ENCODE peak calls at places on chromosomes 1 and 21, in five cellular contexts. V is cardiac muscle cell, O is astrocyte, Q is mucosa of descending colon, F is lung. M is an unnamed sample. For H3K9me3, the result is how much of the 10 kb centered on the place peaks cover.

GRCh38 chr1:208053661-208054060 is 142.7 kb upstream of the CD34 start:
- DNase-seq in Q (no peak), F (no peak), O (no peak), V (no peak), M (no peak)

GRCh38 chr1:223143760-223144248 is 756 bp upstream of the TLR5 start:
- DNase-seq in V (no peak), F (peak), O (no peak), Q (peak), M (no peak)

GRCh38 chr1:1021860-1022259 is 1.9 kb downstream of the AGRN start:
- DNase-seq in F (no peak), O (peak), V (no peak), Q (no peak), M (no peak)

GRCh38 chr21:15053531-15053930 is 11.3 kb downstream of the NRIP1 start:
- DNase-seq in V (no peak), F (no peak), O (no peak), Q (no peak), M (no peak)

GRCh38 chr1:93114403-93114802 is 35.3 kb downstream of the MTF2 start:
- DNase-seq in F (no peak), O (peak), V (no peak), Q (no peak), M (no peak)

GRCh38 chr1:198889102-198889501 is 250.3 kb downstream of the PTPRC start:
- DNase-seq in F (no peak), V (no peak), Q (no peak), O (no peak), M (no peak)

GRCh38 chr1:47508900-47509488 is 71.2 kb downstream of the FOXD2 start:
- DNase-seq in O (no peak), F (no peak), Q (peak), V (no peak), M (no peak)

GRCh38 chr1:231986631-231987291 is 360.2 kb downstream of the DISC1 start:
- DNase-seq in V (peak), Q (no peak), O (no peak), F (no peak), M (no peak)

GRCh38 chr1:96234299-96234698 is 487.3 kb upstream of the PTBP2 start:
- DNase-seq in O (peak), V (peak), F (peak), Q (peak), M (no peak)

GRCh38 chr21:44982558-44983244 is 42.9 kb downstream of the SLX9 start:
- DNase-seq in O (peak), F (peak), Q (no peak), V (peak), M (no peak)

GRCh38 chr1:27343639-27344025 is 1.8 kb downstream of the SYTL1 start:
- DNase-seq in F (no peak), O (no peak), Q (no peak), V (no peak), M (no peak)

GRCh38 chr1:173758110-173758509 is 43.3 kb downstream of the KLHL20 start:
- DNase-seq in F (no peak), O (no peak), Q (no peak), V (no peak), M (no peak)
- H3K9me3 ChIP-seq in F (under half), O (under half), Q (under half), V (under half), M (under half)

DNA sequence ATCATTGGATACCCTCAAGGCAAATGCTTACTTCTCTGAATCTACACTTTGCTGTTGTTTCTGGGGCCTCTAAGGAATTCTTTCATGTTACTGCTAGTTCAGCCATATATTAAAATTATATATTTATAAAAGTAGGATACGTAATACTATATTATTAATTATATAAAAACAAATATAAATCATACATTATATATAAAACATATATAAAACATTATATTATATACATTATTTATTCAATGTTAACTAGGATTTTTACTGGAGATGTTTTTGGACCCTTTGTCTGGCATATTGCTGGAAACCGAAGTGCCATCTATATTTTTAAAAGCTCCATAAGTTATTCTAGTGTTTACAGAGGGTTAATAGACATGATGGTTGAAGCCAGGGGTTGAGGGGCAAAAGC is 12.2 kb downstream of the ALG6 start:
- DNase-seq in V (no peak), Q (no peak), F (no peak), O (no peak), M (no peak)
- H3K4me3 ChIP-seq in V (no peak), Q (no peak), F (no peak), O (no peak), M (no peak)

DNA sequence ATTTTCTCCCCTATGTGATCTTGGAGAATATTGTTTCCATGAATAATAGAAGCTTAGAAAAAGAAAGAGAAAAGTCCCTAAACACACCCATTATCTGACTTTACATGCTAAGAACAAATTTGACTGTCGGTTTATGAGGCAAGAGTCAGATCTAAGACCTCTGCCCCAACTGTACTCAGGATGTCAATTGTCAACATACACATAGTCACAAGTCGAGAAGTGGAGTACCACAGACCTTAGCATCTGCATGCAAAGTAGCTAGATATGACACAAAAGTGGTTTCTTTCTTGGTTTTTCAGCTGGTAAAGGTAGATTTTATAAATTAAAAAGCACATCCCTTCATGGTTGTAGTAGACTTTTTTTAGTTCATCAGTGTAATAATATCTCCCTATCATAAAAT is 97.2 kb upstream of the DPYD start:
- DNase-seq in V (no peak), F (no peak), Q (no peak), O (no peak), M (no peak)
- H3K9me3 ChIP-seq in V (under half), F (under half), Q (under half), O (under half), M (under half)

DNA sequence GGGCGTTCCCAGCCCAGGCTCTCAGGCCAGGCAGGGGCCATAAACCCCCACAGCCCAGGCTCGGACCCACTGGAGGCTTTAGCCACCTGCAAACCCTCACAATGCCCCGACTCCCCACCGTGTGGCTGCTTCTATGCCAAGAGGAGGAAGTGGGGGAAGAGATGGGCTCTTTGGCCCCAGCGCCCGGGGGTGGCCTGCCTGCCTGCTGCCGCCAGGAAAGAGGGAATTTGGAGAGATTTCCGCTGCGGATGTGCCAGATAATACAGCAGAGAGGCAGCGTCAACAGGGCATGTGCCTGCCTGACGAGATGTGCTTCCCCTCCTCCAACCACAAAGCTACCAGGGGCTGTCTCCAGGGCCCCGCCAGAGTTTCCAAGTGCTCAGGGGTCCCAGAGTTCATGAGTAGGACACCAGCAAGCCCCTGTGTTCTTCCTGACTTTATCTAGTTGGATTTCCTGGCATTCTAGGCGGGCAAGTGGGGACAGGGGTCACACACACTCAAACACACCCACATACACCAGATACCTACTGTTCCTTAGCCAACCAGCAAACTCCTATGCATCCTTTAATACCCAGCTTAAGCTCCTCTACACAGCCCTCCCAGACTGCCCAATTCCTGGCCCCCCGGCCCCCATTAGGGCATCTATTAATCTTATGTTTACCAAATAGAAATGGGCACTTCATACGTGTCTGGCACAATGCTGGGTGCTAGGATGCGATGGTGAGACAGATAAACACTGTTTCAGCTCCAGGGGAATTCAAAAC is 14.1 kb downstream of the EPHA2 start:
- DNase-seq in F (no peak), V (peak), Q (no peak), O (no peak), M (peak)
- H3K4me3 ChIP-seq in F (no peak), V (no peak), Q (no peak), O (no peak), M (no peak)

DNA sequence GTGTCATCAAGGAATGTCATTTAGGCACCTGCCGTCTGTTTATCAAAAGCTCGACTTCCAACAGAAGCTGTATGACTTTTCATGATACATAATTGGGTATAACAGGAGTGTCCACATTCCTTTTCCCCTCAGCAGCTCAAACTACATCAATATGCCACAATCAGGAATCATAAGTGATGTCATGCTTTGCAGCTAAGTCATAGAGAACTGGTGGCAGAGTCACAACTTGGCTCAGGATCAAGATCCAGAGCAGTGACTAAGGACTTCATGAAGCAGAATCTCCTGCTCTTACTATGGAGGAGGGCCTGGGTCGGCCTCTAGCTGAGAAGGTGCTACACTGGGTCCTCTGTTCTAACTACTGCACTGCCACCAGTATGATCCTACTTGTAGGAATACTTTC is 36.5 kb upstream of the AGBL4 start:
- DNase-seq in V (no peak), O (no peak), F (no peak), Q (no peak), M (peak)
- H3K9me3 ChIP-seq in V (under half), O (under half), F (under half), Q (under half), M (under half)

DNA sequence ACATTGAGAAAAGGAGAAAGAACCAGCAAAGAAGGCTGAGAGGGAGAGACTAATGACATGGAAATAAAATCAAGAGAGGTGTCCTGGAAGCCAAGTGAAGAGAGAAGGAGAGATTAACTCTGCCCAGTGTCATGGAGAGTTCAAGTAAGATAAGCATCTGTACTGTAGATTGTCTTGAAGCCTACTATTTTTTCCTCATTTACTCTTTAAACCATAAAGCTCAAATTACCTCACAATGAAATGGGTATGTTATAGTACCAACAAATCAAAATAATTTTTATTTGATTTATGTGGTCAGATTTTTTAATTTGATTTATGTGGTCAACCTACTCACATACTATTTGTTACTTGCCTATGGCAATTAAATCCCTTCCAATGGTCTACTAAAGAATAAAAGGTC is 5.2 kb upstream of the PALMD start:
- DNase-seq in F (no peak), O (no peak), Q (no peak), V (no peak), M (no peak)
- H3K4me3 ChIP-seq in F (no peak), O (no peak), Q (no peak), V (no peak), M (no peak)